ENCODE peak calls at places on chromosome 3, in seven cellular contexts. G, U, Q, C, L, R and J are unnamed samples.

GRCh38 chr3:119230745-119231144 is 9.9 kb downstream of the B4GALT4 start:
- DNase-seq in R (no peak), L (no peak), Q (no peak), U (no peak), G (no peak), C (no peak), J (no peak)

GRCh38 chr3:13111173-13111873 is 38.1 kb upstream of the IQSEC1 start:
- DNase-seq in L (peak), Q (no peak), G (no peak), R (no peak), U (no peak), C (peak), J (no peak)

GRCh38 chr3:11909726-11910125 is 63.0 kb upstream of the TAMM41 start:
- DNase-seq in R (no peak), L (no peak), Q (no peak), G (no peak), U (no peak), C (no peak), J (no peak)

GRCh38 chr3:52731590-52731989 is 25.7 kb downstream of the SPCS1 start:
- DNase-seq in G (no peak), R (no peak), C (no peak), U (no peak), L (no peak), Q (no peak), J (no peak)

GRCh38 chr3:108287146-108287545 is 9.2 kb upstream of the HHLA2 start:
- DNase-seq in L (no peak), C (no peak), U (no peak), R (no peak), G (no peak), Q (no peak), J (no peak)

GRCh38 chr3:143653493-143653892 is 194.8 kb downstream of the SLC9A9 start:
- DNase-seq in R (no peak), C (no peak), G (no peak), U (no peak), Q (no peak), L (no peak), J (no peak)

GRCh38 chr3:188472331-188472730 is 318.4 kb downstream of the LPP start:
- DNase-seq in G (no peak), L (no peak), C (no peak), Q (no peak), U (no peak), R (peak), J (no peak)

GRCh38 chr3:141336672-141337522 is 31.4 kb upstream of the ZBTB38 start:
- DNase-seq in L (no peak), U (no peak), R (peak), G (no peak), Q (no peak), C (peak), J (no peak)

GRCh38 chr3:20096135-20096685 is 56.0 kb downstream of the KAT2B start:
- DNase-seq in G (no peak), L (no peak), C (no peak), Q (no peak), R (no peak), U (no peak), J (no peak)

GRCh38 chr3:69120879-69121464 is 1.4 kb downstream of the LMOD3 start:
- DNase-seq in R (peak), L (no peak), Q (peak), U (peak), G (peak), C (peak), J (no peak)

GRCh38 chr3:180855364-180855763 is 57.1 kb upstream of the FXR1 start:
- DNase-seq in Q (peak), C (no peak), L (no peak), R (peak), G (peak), U (no peak), J (no peak)

GRCh38 chr3:27939940-27940339 is 217.8 kb upstream of the EOMES start:
- DNase-seq in L (no peak), C (no peak), G (no peak), Q (peak), U (no peak), R (peak), J (no peak)

GRCh38 chr3:33993631-33994030 is 195.2 kb downstream of the PDCD6IP start:
- DNase-seq in Q (no peak), G (no peak), L (no peak), U (no peak), R (no peak), C (no peak), J (no peak)

GRCh38 chr3:10740954-10741353 is 75.1 kb upstream of the SLC6A11 start:
- DNase-seq in G (no peak), C (no peak), Q (no peak), U (no peak), R (no peak), L (no peak), J (no peak)

GRCh38 chr3:168034152-168034928 is 61.4 kb downstream of the GOLIM4 start:
- DNase-seq in L (no peak), R (peak), C (no peak), U (peak), Q (no peak), G (no peak), J (no peak)

GRCh38 chr3:58567251-58567515 is 10.0 kb downstream of the FAM107A start:
- DNase-seq in C (no peak), G (no peak), R (no peak), L (peak), U (no peak), Q (no peak), J (no peak)

GRCh38 chr3:148643389-148643840 is 54.3 kb upstream of the AGTR1 start:
- DNase-seq in Q (peak), C (peak), R (peak), G (no peak), U (no peak), L (no peak), J (no peak)

GRCh38 chr3:141250342-141250741 is 18.7 kb downstream of the PXYLP1 start:
- DNase-seq in U (no peak), C (no peak), G (no peak), Q (no peak), R (no peak), L (no peak), J (no peak)

GRCh38 chr3:61561374-61562041 is at the start of gene PTPRG:
- DNase-seq in Q (peak), U (peak), R (peak), G (peak), C (peak), L (peak), J (peak)

GRCh38 chr3:36461588-36461987 is 81.3 kb downstream of the STAC start:
- DNase-seq in U (no peak), R (peak), Q (no peak), L (no peak), G (no peak), C (no peak), J (no peak)

GRCh38 chr3:177256991-177257390 is 59.7 kb upstream of the TBL1XR1 start:
- DNase-seq in Q (no peak), R (no peak), C (no peak), U (no peak), G (no peak), L (no peak), J (no peak)

GRCh38 chr3:13200951-13201350 is 127.7 kb upstream of the IQSEC1 start:
- DNase-seq in R (no peak), G (no peak), Q (peak), C (no peak), U (peak), L (no peak), J (no peak)

GRCh38 chr3:177483182-177483967 is 286.1 kb upstream of the TBL1XR1 start:
- DNase-seq in L (no peak), C (no peak), R (no peak), U (no peak), Q (peak), G (no peak), J (no peak)

GRCh38 chr3:76586471-76586870 is 453.4 kb upstream of the ROBO2 start:
- DNase-seq in G (no peak), U (no peak), L (no peak), C (no peak), R (no peak), Q (no peak), J (no peak)

GRCh38 chr3:173599673-173600072 is 202.1 kb downstream of the NLGN1 start:
- DNase-seq in C (no peak), G (no peak), R (peak), Q (no peak), L (no peak), U (no peak), J (no peak)

GRCh38 chr3:20101041-20101440 is 60.8 kb downstream of the KAT2B start:
- DNase-seq in L (no peak), R (no peak), G (no peak), Q (no peak), C (no peak), U (no peak), J (no peak)